ENCODE peak calls at places on chromosomes 5 and 9, in five cellular contexts. N, X, K, F and A are unnamed samples.
A peak's percentile ranks its signal among the peaks of the same experiment; 100 is the strongest.

GRCh38 chr9:35729101-35729500 is 2.9 kb downstream of the TLN1 start:
- DNase-seq in N (no peak), X (no peak), K (no peak), F (no peak), A (no peak)

GRCh38 chr5:62305358-62305714 is 670 bp upstream of the KIF2A start:
- DNase-seq in N (no peak), X (no peak), K (no peak), F (no peak), A (no peak)

GRCh38 chr5:31048975-31049290 is 144.6 kb upstream of the CDH6 start:
- DNase-seq in N (no peak), X (no peak), K (no peak), F (no peak), A (no peak)

GRCh38 chr5:102807878-102808502 is 52.9 kb downstream of the PAM start:
- DNase-seq in N (no peak), X (no peak), K (no peak), F (no peak), A (no peak)

GRCh38 chr9:107208121-107208520 is 75.0 kb upstream of the RAD23B start:
- DNase-seq in N (no peak), X (no peak), K (no peak), F (no peak), A (no peak)

GRCh38 chr5:40052812-40053211 is 626.9 kb upstream of the PTGER4 start:
- DNase-seq in N (no peak), X (peak; percentile 15), K (no peak), F (no peak), A (peak; percentile 46)

GRCh38 chr9:136107155-136107952 is 11.3 kb downstream of the TMEM250 start:
- DNase-seq in N (peak; percentile 61), X (no peak), K (no peak), F (no peak), A (no peak)

GRCh38 chr9:114720296-114720695 is 38.3 kb upstream of the TEX48 start:
- DNase-seq in N (no peak), X (no peak), K (no peak), F (no peak), A (peak; percentile 42)

GRCh38 chr9:82334286-82334685 is 345.7 kb downstream of the SPATA31D1 start:
- DNase-seq in N (no peak), X (no peak), K (no peak), F (no peak), A (no peak)

GRCh38 chr9:90523953-90524352 is 118.7 kb downstream of the DIRAS2 start:
- DNase-seq in N (no peak), X (no peak), K (no peak), F (no peak), A (no peak)

GRCh38 chr9:69936427-69936826 is 107.2 kb upstream of the MAMDC2 start:
- DNase-seq in N (no peak), X (no peak), K (no peak), F (no peak), A (peak; percentile 55)

GRCh38 chr9:95778957-95779356 is 96.5 kb upstream of the ERCC6L2 start:
- DNase-seq in N (no peak), X (no peak), K (peak; percentile 71), F (no peak), A (no peak)

GRCh38 chr5:126015244-126016054 is 407.8 kb upstream of the GRAMD2B start:
- DNase-seq in N (no peak), X (no peak), K (no peak), F (no peak), A (no peak)

GRCh38 chr9:112086627-112087026 is 88.5 kb downstream of the SUSD1 start:
- DNase-seq in N (no peak), X (peak; percentile 40), K (no peak), F (no peak), A (no peak)

GRCh38 chr9:90999425-91000397 is 198.1 kb downstream of the SYK start:
- DNase-seq in N (no peak), X (no peak), K (no peak), F (no peak), A (no peak)

GRCh38 chr9:37412431-37413151 is 9.9 kb upstream of the GRHPR start:
- DNase-seq in N (no peak), X (no peak), K (no peak), F (no peak), A (peak; percentile 87)

GRCh38 chr5:76402251-76402879 is 720 bp upstream of the IQGAP2 start:
- DNase-seq in N (peak; percentile 90), X (peak; percentile 46), K (no peak), F (peak; percentile 30), A (peak; percentile 94)

GRCh38 chr5:32276173-32276853 is 36.4 kb downstream of the MTMR12 start:
- DNase-seq in N (no peak), X (no peak), K (no peak), F (no peak), A (no peak)

GRCh38 chr9:3893519-3893918 is 367.7 kb upstream of the RFX3 start:
- DNase-seq in N (no peak), X (no peak), K (no peak), F (no peak), A (no peak)
- TF ChIP-seq CTCF in N (no peak), X (no peak), K (no peak), F (no peak), A (no peak)

GRCh38 chr9:23434654-23435053 is 391.4 kb downstream of the ELAVL2 start:
- DNase-seq in N (no peak), X (no peak), K (no peak), F (no peak), A (no peak)

GRCh38 chr9:23441275-23441674 is 384.8 kb downstream of the ELAVL2 start:
- DNase-seq in N (no peak), X (no peak), K (no peak), F (no peak), A (no peak)

DNA sequence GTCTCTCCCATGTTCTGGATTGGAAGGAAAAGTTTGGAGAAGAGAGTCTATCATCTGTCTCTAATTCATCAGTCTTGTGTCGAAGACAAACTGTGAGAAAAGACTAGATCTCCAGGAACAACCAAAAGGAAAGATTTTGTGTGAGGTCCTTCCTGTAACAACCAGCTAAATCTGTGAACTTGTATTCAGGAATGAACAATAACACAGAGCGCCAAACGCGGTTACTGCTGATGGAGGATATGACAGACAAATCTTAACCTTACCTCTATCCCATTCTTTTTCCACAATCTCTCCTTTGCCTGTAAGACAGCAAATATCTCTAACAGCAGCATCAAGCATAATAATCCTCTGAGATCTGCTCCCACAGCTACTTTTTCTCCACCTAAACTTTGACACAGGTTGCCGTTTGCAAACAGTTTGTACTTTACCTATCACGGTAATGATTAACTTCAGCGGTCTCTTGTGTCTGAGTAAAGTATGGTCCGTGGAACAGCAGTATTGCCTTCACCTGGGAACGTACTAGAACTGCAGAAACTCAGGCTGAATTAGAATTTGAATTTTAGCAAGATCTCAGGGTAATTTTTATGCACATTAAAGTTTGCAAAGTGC is 387.6 kb downstream of the ELAVL2 start:
- DNase-seq in N (no peak), X (no peak), K (no peak), F (no peak), A (no peak)
- TF ChIP-seq CTCF in N (no peak), X (no peak), K (no peak), F (no peak), A (no peak)

GRCh38 chr5:173638126-173638525 is 21.7 kb upstream of the BOD1 start:
- DNase-seq in N (no peak), X (no peak), K (no peak), F (no peak), A (no peak)
- TF ChIP-seq CTCF in N (no peak), X (no peak), K (no peak), F (no peak), A (no peak)

DNA sequence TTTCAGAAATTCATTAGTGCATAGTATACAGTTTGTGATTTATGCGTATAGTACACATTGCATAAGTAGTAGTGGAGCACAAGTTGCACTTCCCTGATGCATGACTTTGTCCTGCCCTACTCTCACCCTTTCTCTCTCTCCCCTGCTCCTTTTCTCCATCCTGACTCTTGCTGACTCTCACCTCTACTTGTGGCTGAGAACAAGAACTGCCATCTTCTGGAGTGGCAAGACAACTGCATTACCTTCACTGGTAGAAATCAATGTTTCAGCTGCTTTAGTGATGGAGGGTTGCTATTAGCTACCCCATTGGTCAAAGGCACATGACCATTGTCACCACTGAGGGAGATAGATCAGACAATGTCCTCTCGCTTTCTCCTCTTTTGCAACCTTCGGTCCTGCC is 26.9 kb downstream of the SPEF2 start:
- DNase-seq in N (no peak), X (no peak), K (no peak), F (no peak), A (no peak)
- TF ChIP-seq CTCF in N (no peak), X (no peak), K (no peak), F (no peak), A (no peak)

GRCh38 chr5:168295574-168296201 is 4.2 kb downstream of the WWC1 start:
- DNase-seq in N (no peak), X (peak; percentile 90), K (no peak), F (no peak), A (peak; percentile 82)
- TF ChIP-seq CTCF in N (no peak), X (peak; percentile 25), K (no peak), F (no peak), A (peak; percentile 78)

GRCh38 chr5:7801898-7802614 is 48.9 kb downstream of the CFAP90 start:
- DNase-seq in N (no peak), X (no peak), K (no peak), F (peak; percentile 74), A (no peak)

GRCh38 chr5:7802855-7803254 is 48.1 kb downstream of the CFAP90 start:
- DNase-seq in N (no peak), X (no peak), K (no peak), F (peak; percentile 50), A (peak; percentile 58)

GRCh38 chr5:7808998-7809397 is 41.9 kb downstream of the CFAP90 start:
- DNase-seq in N (no peak), X (no peak), K (no peak), F (no peak), A (no peak)

DNA sequence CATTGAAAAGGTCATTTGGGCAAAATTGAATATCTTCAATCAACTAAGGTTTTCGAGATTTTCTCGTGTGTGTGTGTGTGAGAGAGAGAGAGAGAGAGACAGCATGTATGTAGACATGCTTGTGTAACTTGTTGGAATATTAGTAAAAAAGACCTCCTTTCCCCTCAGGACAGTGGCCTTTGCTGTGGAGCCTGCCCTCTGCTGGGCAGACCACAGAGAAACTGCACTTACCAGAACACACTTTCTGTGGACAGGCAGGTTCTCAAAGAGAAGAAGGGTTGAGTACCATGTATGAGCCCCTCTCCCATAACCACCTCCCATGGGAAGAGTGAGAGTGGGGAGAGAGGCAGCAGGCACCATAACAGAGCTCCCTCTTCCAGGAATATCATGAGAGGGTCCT is 45.6 kb downstream of the CFAP90 start:
- DNase-seq in N (no peak), X (no peak), K (no peak), F (no peak), A (peak; percentile 23)
- TF ChIP-seq CTCF in N (no peak), X (peak; percentile 9), K (no peak), F (no peak), A (peak; percentile 45)